ENCODE peak calls at places on chromosomes 13 and 19, in ten cellular contexts. E is IMR-90; M is A549; U is ovary; K is MM.1S; O is CD8-positive, alpha-beta memory T cell; D is thoracic aorta; R is suprapubic skin; J is cardiac muscle cell; H is heart left ventricle. Q is an unnamed sample.
A peak's percentile ranks its signal among the peaks of the same experiment; 100 is the strongest.

GRCh38 chr13:109779074-109779473 is 7.3 kb downstream of the IRS2 start:
- DNase-seq in E (no peak), M (no peak), U (no peak), K (no peak), O (peak; percentile 14), D (no peak), R (no peak), J (no peak), H (no peak), Q (no peak)

GRCh38 chr13:44404261-44405139 is 30.9 kb downstream of the SERP2 start:
- DNase-seq in E (no peak), M (no peak), U (no peak), K (no peak), O (no peak), D (no peak), R (no peak), J (no peak), H (no peak), Q (peak; percentile 40)

GRCh38 chr13:111099292-111099691 is 15.8 kb upstream of the ARHGEF7 start:
- DNase-seq in E (no peak), M (no peak), U (no peak), K (no peak), O (no peak), D (no peak), R (no peak), J (no peak), H (no peak), Q (no peak)

GRCh38 chr13:23999411-23999810 is 102.1 kb upstream of the C1QTNF9B start:
- DNase-seq in E (no peak), M (no peak), U (no peak), K (no peak), O (no peak), D (no peak), R (no peak), J (no peak), H (no peak), Q (no peak)

GRCh38 chr13:112931028-112931934 is 37.7 kb upstream of the MCF2L start:
- DNase-seq in E (peak; percentile 76), M (peak; percentile 50), U (no peak), K (peak; percentile 93), O (no peak), D (no peak), R (no peak), J (peak; percentile 58), H (no peak), Q (peak; percentile 73)

GRCh38 chr13:96089749-96090239 is at the start of gene HS6ST3:
- DNase-seq in E (no peak), M (peak; percentile 31), U (no peak), K (peak; percentile 61), O (no peak), D (no peak), R (peak; percentile 58), J (peak; percentile 56), H (no peak), Q (peak; percentile 75)

GRCh38 chr19:19170053-19170945 is at the start of gene MEF2B:
- DNase-seq in E (peak; percentile 30), M (no peak), U (peak; percentile 68), K (peak; percentile 89), O (peak; percentile 63), D (no peak), R (peak; percentile 80), J (peak; percentile 93), H (peak; percentile 83), Q (peak; percentile 94)

GRCh38 chr13:75372517-75372916 is 109.5 kb downstream of the TBC1D4 start:
- DNase-seq in E (peak; percentile 62), M (peak; percentile 13), U (no peak), K (peak; percentile 69), O (no peak), D (no peak), R (no peak), J (peak; percentile 54), H (no peak), Q (peak; percentile 46)

GRCh38 chr13:79549355-79550106 is 68.6 kb downstream of the NDFIP2 start:
- DNase-seq in E (peak; percentile 38), M (no peak), U (no peak), K (no peak), O (no peak), D (no peak), R (no peak), J (no peak), H (no peak), Q (no peak)

GRCh38 chr19:46784262-46785053 is 3.9 kb downstream of the SLC1A5 start:
- DNase-seq in E (peak; percentile 95), M (peak; percentile 97), U (peak; percentile 67), K (peak; percentile 87), O (no peak), D (no peak), R (peak; percentile 90), J (peak; percentile 40), H (peak; percentile 72), Q (peak; percentile 74)

GRCh38 chr19:53558404-53558803 is 20.5 kb downstream of the ZNF331 start:
- DNase-seq in E (no peak), M (no peak), U (no peak), K (no peak), O (no peak), D (no peak), R (no peak), J (no peak), H (no peak), Q (no peak)

GRCh38 chr19:49665301-49666119 is at the start of the genes BCL2L12 and IRF3:
- DNase-seq in E (peak; percentile 93), M (peak; percentile 98), U (peak; percentile 99), K (peak; percentile 98), O (peak; percentile 100), D (peak; percentile 91), R (peak; percentile 99), J (peak; percentile 98), H (peak; percentile 98), Q (peak; percentile 99)

GRCh38 chr19:10270616-10271394 is at the start of gene ICAM1:
- DNase-seq in E (peak; percentile 66), M (no peak), U (peak; percentile 74), K (peak; percentile 86), O (peak; percentile 73), D (no peak), R (peak; percentile 96), J (no peak), H (peak; percentile 84), Q (peak; percentile 71)

GRCh38 chr19:10269333-10270179 is 1.4 kb upstream of the ICAM1 start:
- DNase-seq in E (peak; percentile 65), M (no peak), U (peak; percentile 85), K (peak; percentile 74), O (peak; percentile 85), D (no peak), R (peak; percentile 93), J (peak; percentile 86), H (peak; percentile 87), Q (peak; percentile 87)

GRCh38 chr19:10274589-10274988 is 3.7 kb downstream of the ICAM1 start:
- DNase-seq in E (no peak), M (no peak), U (no peak), K (no peak), O (no peak), D (no peak), R (peak; percentile 57), J (no peak), H (no peak), Q (no peak)

GRCh38 chr19:10270180-10270615 is 722 bp upstream of the ICAM1 start:
- DNase-seq in E (no peak), M (no peak), U (peak; percentile 46), K (peak; percentile 41), O (peak; percentile 75), D (no peak), R (peak; percentile 89), J (no peak), H (peak; percentile 77), Q (peak; percentile 20)

GRCh38 chr19:10271543-10272086 is 695 bp downstream of the ICAM1 start:
- DNase-seq in E (peak; percentile 56), M (no peak), U (peak; percentile 53), K (no peak), O (peak; percentile 58), D (no peak), R (no peak), J (no peak), H (no peak), Q (no peak)
- H3K4me1 ChIP-seq in E (peaks cover 5% of the 10 kb centered on the region), M (peaks cover 12% of the 10 kb centered on the region), U (peaks cover 8% of the 10 kb centered on the region), K (peaks cover 13% of the 10 kb centered on the region), O (peaks cover 21% of the 10 kb centered on the region), D (peaks cover 13% of the 10 kb centered on the region), R (peaks cover 30% of the 10 kb centered on the region), J (no peaks in the 10 kb centered on the region), H (peaks cover 74% of the 10 kb centered on the region), Q (no peaks in the 10 kb centered on the region)

DNA sequence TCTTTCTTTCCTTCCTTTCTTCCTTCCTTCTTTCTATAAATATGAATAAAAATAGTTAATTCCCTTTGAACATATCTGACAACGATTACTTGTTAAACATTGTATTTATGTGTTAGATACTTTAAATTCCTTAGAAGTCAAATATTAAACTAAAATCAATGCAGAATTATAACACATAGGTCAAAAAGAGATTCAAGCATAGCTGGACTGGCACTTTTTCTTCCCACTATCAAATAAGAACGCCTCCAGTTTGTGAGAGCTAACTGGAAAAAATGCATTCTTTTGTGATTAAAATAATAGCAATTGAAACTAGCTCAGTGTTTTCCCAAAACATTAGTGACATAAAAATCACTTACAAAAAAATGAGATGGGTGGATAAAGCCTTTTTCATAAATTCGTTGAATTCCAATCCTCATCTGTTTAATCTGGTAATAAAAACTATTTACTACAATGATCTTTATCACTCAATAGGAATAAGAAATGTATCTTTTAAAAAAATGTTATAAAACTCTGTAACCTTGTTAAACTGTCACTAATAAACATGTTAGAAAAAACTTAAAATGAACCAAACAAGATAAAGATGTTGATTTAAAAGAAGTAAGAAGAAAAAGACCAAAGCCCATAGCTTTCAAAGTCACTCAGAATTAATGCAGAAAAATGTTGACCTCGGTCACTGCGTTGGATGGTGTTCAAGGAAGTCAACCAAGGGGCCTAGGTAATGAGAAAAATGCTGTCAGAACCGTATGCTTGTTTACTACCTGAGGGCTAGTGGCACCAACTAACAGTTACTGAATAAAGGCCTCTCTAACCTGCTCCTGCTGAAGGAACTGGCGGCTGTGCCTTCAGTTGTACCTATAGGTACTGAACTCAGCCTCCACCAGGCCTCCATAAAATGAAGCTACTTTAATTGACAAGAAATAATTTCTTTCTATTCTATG is 1039.5 kb upstream of the SLC10A2 start:
- DNase-seq in E (no peak), M (no peak), U (no peak), K (no peak), O (no peak), D (no peak), R (no peak), J (no peak), H (no peak), Q (no peak)
- H3K9me3 ChIP-seq in E (peaks cover 2% of the 10 kb centered on the region), M (no peaks in the 10 kb centered on the region), U (no peaks in the 10 kb centered on the region), K (no peaks in the 10 kb centered on the region), O (no peaks in the 10 kb centered on the region), D (no peaks in the 10 kb centered on the region), R (no peaks in the 10 kb centered on the region), J (no peaks in the 10 kb centered on the region), H (no peaks in the 10 kb centered on the region), Q (no peaks in the 10 kb centered on the region)

GRCh38 chr19:18020212-18021067 is 12.5 kb downstream of the ARRDC2 start:
- DNase-seq in E (peak; percentile 49), M (no peak), U (peak; percentile 59), K (no peak), O (no peak), D (peak; percentile 77), R (peak; percentile 91), J (no peak), H (peak; percentile 96), Q (no peak)
- H3K4me1 ChIP-seq in E (peaks cover 17% of the 10 kb centered on the region), M (peaks cover 42% of the 10 kb centered on the region), U (peaks cover 8% of the 10 kb centered on the region), K (peaks cover 4% of the 10 kb centered on the region), O (peaks cover 62% of the 10 kb centered on the region), D (peaks cover 89% of the 10 kb centered on the region), R (peaks cover 88% of the 10 kb centered on the region), J (no peaks in the 10 kb centered on the region), H (peaks cover 87% of the 10 kb centered on the region), Q (no peaks in the 10 kb centered on the region)

DNA sequence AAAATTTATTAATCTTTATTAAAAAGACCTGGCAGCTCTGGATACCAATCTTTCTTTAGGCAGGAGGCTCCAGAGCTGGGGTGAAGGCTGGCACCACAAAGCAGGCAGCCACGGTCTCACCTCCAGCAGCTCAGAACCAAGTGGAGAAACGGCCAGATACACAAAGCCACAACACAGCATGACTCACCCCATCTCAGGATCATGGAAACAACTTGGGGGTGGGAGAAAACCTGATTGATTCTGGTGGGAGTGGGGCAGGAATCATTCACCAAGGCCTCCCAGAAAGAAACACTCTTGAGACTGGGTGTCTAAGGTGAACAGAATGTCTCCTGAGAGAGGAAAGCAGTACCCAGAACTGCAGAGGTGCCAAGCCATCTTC is 64.2 kb downstream of the CRYL1 start:
- DNase-seq in E (peak; percentile 49), M (no peak), U (no peak), K (no peak), O (no peak), D (no peak), R (no peak), J (no peak), H (peak; percentile 37), Q (no peak)
- H3K9me3 ChIP-seq in E (no peaks in the 10 kb centered on the region), M (no peaks in the 10 kb centered on the region), U (no peaks in the 10 kb centered on the region), K (no peaks in the 10 kb centered on the region), O (no peaks in the 10 kb centered on the region), D (no peaks in the 10 kb centered on the region), R (no peaks in the 10 kb centered on the region), J (no peaks in the 10 kb centered on the region), H (no peaks in the 10 kb centered on the region), Q (no peaks in the 10 kb centered on the region)

Q was measured in neural progenitor cell.